ENCODE peak calls at places on chromosomes 12 and 14, in nine cellular contexts. F, N, L, C, S, V, E, I and M are unnamed samples.

GRCh38 chr12:116878567-116879508 is 2.4 kb downstream of the HRK start:
- DNase-seq in C (no peak), E (no peak), I (no peak), V (peak), F (peak), S (no peak), L (peak), N (no peak), M (peak)

GRCh38 chr12:82415402-82415801 is 57.1 kb downstream of the METTL25 start:
- DNase-seq in L (no peak), N (no peak), V (no peak), F (no peak), S (no peak), C (no peak), E (no peak), I (no peak), M (peak)

GRCh38 chr12:55470088-55470830 is at the start of gene OR6C70:
- DNase-seq in N (no peak), I (no peak), E (no peak), S (no peak), F (no peak), C (no peak), L (no peak), V (no peak), M (no peak)

GRCh38 chr12:27975222-27976136 is 2.9 kb upstream of the PTHLH start:
- DNase-seq in V (peak), C (peak), E (peak), S (peak), F (no peak), L (peak), N (peak), I (no peak), M (peak)

GRCh38 chr14:68960123-68960522 is 19.0 kb downstream of the ACTN1 start:
- DNase-seq in C (no peak), F (no peak), L (no peak), V (no peak), N (no peak), S (no peak), E (no peak), I (no peak), M (no peak)

GRCh38 chr12:96886998-96887677 is 19.9 kb upstream of the NEDD1 start:
- DNase-seq in F (no peak), I (peak), L (no peak), N (no peak), V (no peak), E (peak), C (no peak), S (no peak), M (peak)

GRCh38 chr12:69548687-69549086 is 36.6 kb upstream of the CCT2 start:
- DNase-seq in S (no peak), L (no peak), I (no peak), N (no peak), E (no peak), V (no peak), C (no peak), F (no peak), M (no peak)

GRCh38 chr12:26809611-26810298 is 23.2 kb downstream of the ITPR2 start:
- DNase-seq in N (no peak), L (no peak), E (no peak), V (no peak), I (no peak), F (no peak), C (no peak), S (no peak), M (no peak)

GRCh38 chr12:102120886-102121285 is 903 bp downstream of the PARPBP start:
- DNase-seq in V (no peak), N (no peak), I (peak), C (no peak), L (no peak), F (peak), E (peak), S (peak), M (peak)

GRCh38 chr14:96762650-96763049 is 34.5 kb upstream of the VRK1 start:
- DNase-seq in L (no peak), N (peak), I (peak), C (peak), E (peak), S (peak), V (no peak), F (peak), M (peak)

GRCh38 chr12:57166971-57167371 is 19.6 kb upstream of the LRP1-AS start:
- DNase-seq in E (peak), C (no peak), F (no peak), L (no peak), I (no peak), V (no peak), S (no peak), N (no peak), M (peak)

GRCh38 chr12:54217774-54218221 is 29.0 kb upstream of the SMUG1 start:
- DNase-seq in C (peak), L (peak), V (peak), I (peak), E (no peak), F (peak), S (peak), N (no peak), M (no peak)

GRCh38 chr14:80609055-80609454 is 332.5 kb downstream of the CEP128 start:
- DNase-seq in C (no peak), S (no peak), I (no peak), F (no peak), E (no peak), L (no peak), V (no peak), N (no peak), M (no peak)

GRCh38 chr14:69768873-69769272 is 1.9 kb downstream of the SRSF5 start:
- DNase-seq in C (no peak), F (no peak), N (no peak), E (peak), V (no peak), L (no peak), I (no peak), S (no peak), M (no peak)

GRCh38 chr14:49623941-49624806 is 3.6 kb downstream of the MGAT2 start:
- DNase-seq in N (no peak), V (peak), S (no peak), L (no peak), E (no peak), F (peak), C (no peak), I (peak), M (no peak)

GRCh38 chr14:67199016-67199415 is 9.8 kb downstream of the GARIN2 start:
- DNase-seq in L (no peak), I (no peak), V (no peak), F (no peak), E (no peak), N (no peak), C (no peak), S (no peak), M (no peak)

GRCh38 chr14:79225815-79226214 is 985.5 kb downstream of the DIO2 start:
- DNase-seq in S (no peak), F (no peak), E (no peak), N (peak), C (no peak), L (no peak), V (no peak), I (no peak), M (no peak)

GRCh38 chr14:75562048-75562447 is 16.4 kb upstream of the FLVCR2 start:
- DNase-seq in V (no peak), I (no peak), S (no peak), L (no peak), E (no peak), C (no peak), N (no peak), F (no peak), M (no peak)

GRCh38 chr12:19307451-19307850 is 131.8 kb upstream of the AEBP2 start:
- DNase-seq in N (no peak), I (no peak), E (no peak), F (no peak), S (no peak), V (no peak), C (no peak), L (no peak), M (no peak)

GRCh38 chr14:34665785-34666425 is 36.0 kb upstream of the SNX6 start:
- DNase-seq in S (no peak), N (no peak), E (peak), V (no peak), F (peak), L (no peak), C (no peak), I (no peak), M (peak)

GRCh38 chr12:30201301-30202160 is 417.8 kb upstream of the TMTC1 start:
- DNase-seq in N (no peak), F (no peak), C (no peak), V (no peak), L (peak), I (no peak), S (no peak), E (no peak), M (no peak)

GRCh38 chr12:27460471-27460978 is 14.0 kb downstream of the SMCO2 start:
- DNase-seq in C (no peak), E (peak), N (no peak), V (no peak), L (no peak), I (peak), S (no peak), F (peak), M (peak)

GRCh38 chr12:94266796-94267529 is 118.6 kb downstream of the PLXNC1 start:
- DNase-seq in S (no peak), E (peak), F (no peak), C (no peak), I (no peak), N (no peak), V (no peak), L (no peak), M (peak)

GRCh38 chr12:9039397-9039977 is 50.1 kb downstream of the KLRG1 start:
- DNase-seq in E (peak), C (no peak), S (no peak), V (no peak), I (peak), F (no peak), L (no peak), N (no peak), M (peak)

GRCh38 chr12:88339966-88340365 is 197.9 kb downstream of the TMTC3 start:
- DNase-seq in F (no peak), N (no peak), I (no peak), S (no peak), L (no peak), C (no peak), V (no peak), E (peak), M (no peak)

GRCh38 chr12:94704452-94704871 is 54.1 kb upstream of the TMCC3 start:
- DNase-seq in V (no peak), F (no peak), E (peak), L (no peak), S (no peak), C (no peak), I (no peak), N (no peak), M (peak)

GRCh38 chr12:49946086-49946485 is 4.5 kb upstream of the AQP2 start:
- DNase-seq in I (no peak), V (no peak), C (no peak), N (no peak), E (no peak), L (no peak), F (peak), S (no peak), M (no peak)

GRCh38 chr12:77746108-77746507 is 84.6 kb upstream of the NAV3 start:
- DNase-seq in S (no peak), N (peak), L (no peak), E (peak), F (no peak), I (peak), C (no peak), V (no peak), M (peak)

GRCh38 chr14:65506801-65507200 is 94.3 kb downstream of the FUT8 start:
- DNase-seq in L (no peak), V (no peak), F (no peak), N (no peak), I (no peak), S (no peak), C (no peak), E (no peak), M (no peak)

GRCh38 chr14:73634333-73634833 is 10.4 kb upstream of the DNAL1 start:
- DNase-seq in E (peak), I (peak), S (peak), N (peak), F (peak), V (no peak), L (peak), C (peak), M (no peak)
- TF ChIP-seq CTCF in E (peak), I (no peak), S (no peak), N (peak), F (peak), V (no peak), L (no peak), C (peak), M (peak)

DNA sequence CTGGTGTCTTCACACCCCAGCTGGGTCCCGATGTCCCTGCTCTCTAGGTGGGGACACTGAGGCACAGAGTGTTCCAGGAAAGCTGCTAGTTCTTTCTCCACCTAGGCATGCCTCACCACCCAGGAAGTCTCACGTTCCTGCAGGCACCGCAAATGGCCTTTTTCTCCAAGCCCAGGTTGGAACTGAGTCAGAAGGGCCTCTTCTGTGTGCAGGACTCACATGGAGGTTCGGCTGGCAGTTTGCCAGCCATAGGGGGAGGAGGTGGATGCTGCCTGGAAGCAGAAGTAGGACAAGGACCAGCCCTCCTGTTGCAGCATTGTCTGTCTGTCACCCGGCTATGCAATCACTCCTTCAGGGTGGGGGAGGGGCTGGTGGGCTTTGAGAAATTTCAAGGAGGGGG is 120.7 kb downstream of the PHETA1 start:
- DNase-seq in S (no peak), L (no peak), F (no peak), C (no peak), I (no peak), V (no peak), E (peak), N (no peak), M (no peak)
- TF ChIP-seq CTCF in S (no peak), L (no peak), F (no peak), C (no peak), I (no peak), V (no peak), E (no peak), N (no peak), M (no peak)

GRCh38 chr14:104685216-104685997 is 4.0 kb upstream of the INF2 start:
- DNase-seq in V (no peak), C (no peak), F (no peak), S (no peak), N (no peak), L (no peak), I (no peak), E (no peak), M (no peak)
- TF ChIP-seq CTCF in V (no peak), C (no peak), F (no peak), S (no peak), N (peak), L (no peak), I (no peak), E (no peak), M (no peak)

DNA sequence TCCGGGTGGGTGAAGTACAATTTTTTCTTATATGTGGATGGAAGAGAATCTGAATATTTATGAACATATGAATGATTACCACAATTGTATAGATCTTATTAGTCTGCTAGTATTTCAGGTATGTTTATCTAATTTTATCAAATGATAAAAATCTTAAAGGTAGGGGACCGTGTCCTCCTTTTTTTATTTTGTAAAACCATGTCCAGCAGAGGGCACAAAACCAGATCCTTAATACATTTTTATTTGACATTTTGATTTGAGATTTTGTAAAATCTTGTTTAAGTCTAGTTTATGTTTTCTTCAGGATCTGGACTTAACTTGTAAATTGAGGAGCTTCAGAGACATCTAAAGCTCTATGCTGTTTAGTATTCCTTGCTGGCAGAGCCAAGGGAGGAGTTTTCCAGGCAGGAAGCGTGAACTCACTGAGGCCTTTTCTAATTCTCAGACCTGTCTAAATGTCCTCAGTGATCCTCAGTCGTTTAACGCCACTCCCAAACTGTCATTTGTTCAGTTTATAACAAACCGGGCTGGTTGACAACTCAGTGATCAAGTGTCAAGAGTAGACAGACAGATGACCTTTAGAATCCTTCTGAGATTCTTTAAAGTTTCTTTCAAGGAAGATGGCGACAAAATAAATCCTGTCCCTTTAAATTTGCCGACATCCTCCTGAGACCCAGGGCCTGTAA is 263.9 kb downstream of the KTN1 start:
- DNase-seq in V (no peak), S (no peak), N (no peak), C (no peak), E (peak), I (no peak), F (no peak), L (no peak), M (peak)
- TF ChIP-seq CTCF in V (no peak), S (peak), N (no peak), C (peak), E (peak), I (no peak), F (no peak), L (no peak), M (peak)

GRCh38 chr12:58413794-58414193 is 472.4 kb downstream of the ATP23 start:
- DNase-seq in C (no peak), S (no peak), L (no peak), N (no peak), E (peak), V (no peak), I (no peak), F (no peak), M (peak)

GRCh38 chr12:58414398-58414871 is 473.1 kb downstream of the ATP23 start:
- DNase-seq in S (no peak), I (no peak), F (no peak), V (no peak), E (peak), N (no peak), L (no peak), C (no peak), M (peak)

GRCh38 chr12:58415716-58416115 is 474.3 kb downstream of the ATP23 start:
- DNase-seq in L (no peak), V (no peak), N (no peak), I (no peak), S (no peak), E (no peak), F (no peak), C (no peak), M (peak)

GRCh38 chr12:58419182-58419760 is 477.9 kb downstream of the ATP23 start:
- DNase-seq in L (no peak), I (no peak), V (no peak), E (no peak), S (no peak), N (no peak), F (no peak), C (no peak), M (no peak)

DNA sequence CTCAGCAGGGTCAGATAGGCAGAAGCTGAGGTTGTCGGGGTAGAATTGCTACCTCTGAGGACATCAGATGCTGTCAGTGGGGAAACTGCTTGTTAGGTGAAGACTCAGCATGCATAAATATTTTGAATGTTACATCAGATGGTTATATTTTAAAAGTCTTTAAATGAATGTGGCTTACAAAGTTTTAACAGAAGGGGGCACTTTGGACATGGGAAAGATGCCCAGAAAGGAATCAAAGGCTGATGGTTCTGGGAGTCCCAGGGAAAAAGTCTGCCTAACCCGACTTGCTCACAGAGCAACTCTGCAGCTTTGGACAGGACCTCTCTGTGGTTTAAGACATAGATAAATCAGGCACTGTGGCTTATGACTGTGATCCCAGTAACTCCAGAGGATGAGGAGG is 474.8 kb downstream of the ATP23 start:
- DNase-seq in E (peak), C (no peak), N (no peak), V (no peak), F (no peak), I (no peak), L (no peak), S (no peak), M (peak)
- TF ChIP-seq CTCF in E (peak), C (no peak), N (no peak), V (no peak), F (no peak), I (no peak), L (no peak), S (no peak), M (peak)

DNA sequence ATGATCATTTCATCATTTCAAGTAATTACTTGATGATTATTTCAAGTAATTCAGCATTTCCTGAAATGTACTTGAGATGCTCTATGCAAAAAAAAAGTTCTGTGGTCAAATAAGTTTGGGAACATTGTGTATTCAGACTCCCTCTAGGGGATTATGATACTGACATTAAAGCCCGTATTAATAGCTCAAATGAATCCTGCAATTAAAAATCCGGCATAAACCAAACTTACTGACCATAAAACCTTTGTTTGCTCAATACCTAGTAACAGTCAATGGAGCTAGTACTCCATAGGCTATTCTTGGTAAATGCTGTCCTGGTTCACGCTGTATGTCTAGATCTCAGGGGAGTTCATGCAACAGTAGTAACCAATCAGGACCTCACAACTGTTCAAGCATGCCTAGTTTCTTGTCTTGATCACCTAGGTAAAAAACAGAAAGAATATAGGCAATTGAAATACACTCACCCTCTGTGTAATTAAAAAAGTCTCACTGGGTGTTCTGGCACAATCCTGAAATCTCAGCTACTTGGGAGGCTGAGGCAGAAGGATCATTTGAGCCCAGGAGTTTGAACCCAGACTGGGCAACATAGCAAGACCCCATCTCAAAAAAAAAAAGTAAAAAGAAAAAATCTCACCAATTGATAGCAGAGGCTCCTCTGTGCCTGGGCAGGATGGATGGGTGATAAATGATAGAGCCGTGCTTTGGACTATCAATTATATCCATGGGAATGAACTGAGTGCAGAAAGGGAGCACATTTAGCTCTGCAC is 14.1 kb downstream of the ALDH1L2 start:
- DNase-seq in N (no peak), C (no peak), E (peak), V (no peak), L (no peak), I (no peak), S (no peak), F (no peak), M (no peak)
- TF ChIP-seq CTCF in N (no peak), C (no peak), E (no peak), V (no peak), L (no peak), I (no peak), S (no peak), F (no peak), M (no peak)